ENCODE peak calls at places on chromosomes 11 and 22, in four cellular contexts. F is K562, R is GM12878, U is HepG2. L is an unnamed sample.

GRCh38 chr22:50523806-50524663 is 1.4 kb downstream of the SCO2 start:
- DNase-seq in F (no peak), R (no peak), U (no peak), L (peak)

GRCh38 chr11:110349109-110349996 is 52.9 kb upstream of the RDX start:
- DNase-seq in F (no peak), R (peak), U (no peak), L (no peak)

GRCh38 chr11:32305460-32305859 is 129.9 kb downstream of the WT1 start:
- DNase-seq in F (no peak), R (no peak), U (no peak), L (no peak)

GRCh38 chr11:120182790-120183491 is 27.9 kb upstream of the OAF start:
- DNase-seq in F (peak), R (no peak), U (peak), L (no peak)

GRCh38 chr22:49296561-49296960 is 531.1 kb downstream of the BRD1 start:
- DNase-seq in F (no peak), R (no peak), U (no peak), L (no peak)

GRCh38 chr11:75349540-75350116 is 1.8 kb downstream of the ARRB1 start:
- DNase-seq in F (peak), R (no peak), U (no peak), L (no peak)

GRCh38 chr22:49363526-49364230 is 464.0 kb downstream of the BRD1 start:
- DNase-seq in F (no peak), R (no peak), U (no peak), L (peak)

GRCh38 chr11:120759046-120759445 is 247.5 kb downstream of the GRIK4 start:
- DNase-seq in F (no peak), R (no peak), U (no peak), L (no peak)

GRCh38 chr22:27463121-27463520 is 338.4 kb downstream of the MN1 start:
- DNase-seq in F (no peak), R (no peak), U (no peak), L (no peak)

GRCh38 chr22:29202231-29203192 is 3.2 kb upstream of the EMID1 start:
- DNase-seq in F (peak), R (peak), U (peak), L (peak)

GRCh38 chr11:81579339-81579738 is 1154.3 kb downstream of the FAM181B start:
- DNase-seq in F (no peak), R (no peak), U (no peak), L (no peak)

GRCh38 chr11:87589082-87589481 is 551.3 kb downstream of the TMEM135 start:
- DNase-seq in F (no peak), R (no peak), U (no peak), L (no peak)

GRCh38 chr11:78419327-78419726 is 1.7 kb upstream of the GAB2 start:
- DNase-seq in F (no peak), R (no peak), U (no peak), L (no peak)

DNA sequence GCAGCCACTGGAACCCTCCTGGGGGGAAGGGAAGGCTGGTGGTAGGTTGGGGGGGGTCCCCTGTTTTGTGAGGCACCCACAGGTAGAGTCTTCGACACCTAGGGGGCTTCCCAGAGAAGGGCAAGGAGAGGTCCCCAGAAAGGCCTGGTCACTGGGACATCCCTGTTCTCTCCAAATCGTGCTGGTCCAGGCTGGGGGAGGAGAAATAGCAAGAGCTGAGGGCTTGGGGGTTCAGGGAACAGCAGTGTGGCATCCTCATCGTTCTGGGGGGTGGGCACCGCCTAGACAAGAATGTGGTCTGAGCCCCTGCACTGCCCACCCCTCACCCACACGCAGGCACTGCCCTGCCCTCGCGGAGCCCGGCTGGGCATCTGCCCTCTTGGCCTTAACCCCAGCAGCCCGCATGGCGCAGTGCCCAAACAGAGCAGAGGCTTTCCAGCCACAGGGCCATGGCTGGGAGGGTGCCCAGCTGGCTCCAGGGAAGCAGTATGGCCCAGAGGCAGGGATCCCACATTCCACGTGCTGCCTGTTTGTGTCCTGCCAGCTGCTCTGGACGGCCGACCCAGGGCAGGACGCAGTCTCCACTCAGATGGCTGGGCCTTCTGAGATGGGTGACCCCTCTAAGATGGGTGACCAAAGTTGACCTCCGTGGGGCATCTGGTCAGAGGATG is 14.5 kb downstream of the SCARF2 start:
- DNase-seq in F (no peak), R (no peak), U (no peak), L (peak)
- TF ChIP-seq NFIC in F (no peak), R (no peak), U (no peak), L (peak)

GRCh38 chr22:39958916-39959639 is 1.1 kb upstream of the TMA7B start:
- DNase-seq in F (peak), R (no peak), U (no peak), L (no peak)

GRCh38 chr22:39962071-39962470 is 1.9 kb downstream of the TMA7B start:
- DNase-seq in F (no peak), R (no peak), U (no peak), L (no peak)

GRCh38 chr22:39959640-39960447 is at the start of gene TMA7B:
- DNase-seq in F (peak), R (no peak), U (no peak), L (peak)

GRCh38 chr22:39958009-39958711 is 2.0 kb upstream of the TMA7B start:
- DNase-seq in F (no peak), R (no peak), U (no peak), L (no peak)

GRCh38 chr22:39960791-39961746 is 872 bp downstream of the TMA7B start:
- DNase-seq in F (peak), R (peak), U (no peak), L (no peak)
- TF ChIP-seq NFIC in F (peak), R (peak), U (no peak), L (no peak)

DNA sequence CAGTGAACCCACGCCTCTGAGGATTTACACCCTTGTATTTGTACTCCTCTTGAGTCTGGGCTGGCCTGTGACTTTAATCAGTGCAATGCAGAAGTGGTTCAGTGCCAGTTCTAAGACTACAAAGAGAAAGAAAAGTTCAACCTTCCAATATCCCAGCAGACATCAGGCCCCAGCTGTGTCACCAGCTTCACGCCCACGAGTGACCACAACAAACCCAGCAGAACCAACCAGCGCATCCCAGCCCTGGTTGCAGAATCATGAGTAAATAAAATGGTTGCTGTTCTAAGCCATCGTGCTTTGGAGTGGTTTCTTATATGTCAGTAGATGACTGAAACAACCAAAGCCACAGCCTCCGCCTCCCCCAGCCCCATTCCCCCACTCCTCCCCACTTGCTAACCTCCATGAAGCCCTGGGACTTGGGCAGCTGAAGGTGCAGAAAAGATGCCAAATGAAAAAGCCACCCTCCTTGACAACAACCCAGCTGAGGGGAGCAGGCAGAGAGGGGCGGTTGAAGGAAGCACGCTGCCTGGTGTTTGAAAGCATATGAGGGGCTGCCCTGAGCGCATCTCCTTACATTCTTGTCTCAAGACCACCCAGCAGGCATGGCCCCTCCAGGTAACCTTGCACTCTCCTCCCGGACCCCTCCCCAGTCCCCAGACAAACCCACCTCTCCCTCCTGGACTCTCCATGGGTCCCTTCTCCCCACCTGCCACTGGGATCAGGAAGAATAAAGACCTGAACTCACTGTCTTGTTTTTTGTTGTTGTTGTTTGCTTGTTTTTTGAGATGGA is 20.9 kb downstream of the TSKU start:
- DNase-seq in F (no peak), R (no peak), U (no peak), L (no peak)
- TF ChIP-seq NFIC in F (no peak), R (no peak), U (no peak), L (no peak)

DNA sequence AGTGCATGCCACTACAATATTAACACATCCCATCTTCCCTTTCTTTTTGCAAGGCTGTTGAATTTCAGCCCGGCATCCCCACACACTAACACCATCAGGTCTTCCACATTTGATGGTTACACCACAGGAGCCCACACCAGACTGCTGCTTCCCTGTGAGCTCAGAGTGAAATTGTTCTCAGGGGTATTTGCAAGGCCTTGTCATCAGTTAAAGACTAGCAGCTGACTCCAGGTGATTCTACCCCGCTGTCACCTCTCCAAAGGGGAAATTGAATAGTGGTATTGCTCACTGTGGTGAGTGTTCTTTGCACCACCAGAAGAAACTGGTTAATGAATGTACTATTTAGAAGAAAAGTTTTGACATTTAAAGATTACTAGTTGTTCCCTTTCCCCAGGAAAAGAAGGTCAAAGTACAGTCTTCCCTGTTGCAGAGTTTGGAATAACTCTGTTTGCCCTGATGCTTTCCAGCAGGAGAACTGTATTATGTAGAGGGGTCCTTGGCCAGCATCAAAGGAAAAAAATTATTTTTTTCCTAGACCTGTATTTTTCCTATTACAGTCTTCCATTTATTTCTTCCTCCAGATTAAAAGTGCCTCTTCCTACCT is 41.9 kb downstream of the BID start:
- DNase-seq in F (no peak), R (no peak), U (no peak), L (no peak)
- TF ChIP-seq NFIC in F (no peak), R (no peak), U (no peak), L (no peak)

GRCh38 chr11:130582176-130582575 is 133.7 kb downstream of the ADAMTS15 start:
- DNase-seq in F (no peak), R (no peak), U (no peak), L (no peak)

GRCh38 chr11:130581631-130582030 is 133.2 kb downstream of the ADAMTS15 start:
- DNase-seq in F (no peak), R (no peak), U (no peak), L (no peak)

GRCh38 chr11:130576146-130576545 is 127.7 kb downstream of the ADAMTS15 start:
- DNase-seq in F (no peak), R (no peak), U (no peak), L (no peak)

GRCh38 chr11:130580372-130580771 is 131.9 kb downstream of the ADAMTS15 start:
- DNase-seq in F (no peak), R (no peak), U (no peak), L (no peak)

DNA sequence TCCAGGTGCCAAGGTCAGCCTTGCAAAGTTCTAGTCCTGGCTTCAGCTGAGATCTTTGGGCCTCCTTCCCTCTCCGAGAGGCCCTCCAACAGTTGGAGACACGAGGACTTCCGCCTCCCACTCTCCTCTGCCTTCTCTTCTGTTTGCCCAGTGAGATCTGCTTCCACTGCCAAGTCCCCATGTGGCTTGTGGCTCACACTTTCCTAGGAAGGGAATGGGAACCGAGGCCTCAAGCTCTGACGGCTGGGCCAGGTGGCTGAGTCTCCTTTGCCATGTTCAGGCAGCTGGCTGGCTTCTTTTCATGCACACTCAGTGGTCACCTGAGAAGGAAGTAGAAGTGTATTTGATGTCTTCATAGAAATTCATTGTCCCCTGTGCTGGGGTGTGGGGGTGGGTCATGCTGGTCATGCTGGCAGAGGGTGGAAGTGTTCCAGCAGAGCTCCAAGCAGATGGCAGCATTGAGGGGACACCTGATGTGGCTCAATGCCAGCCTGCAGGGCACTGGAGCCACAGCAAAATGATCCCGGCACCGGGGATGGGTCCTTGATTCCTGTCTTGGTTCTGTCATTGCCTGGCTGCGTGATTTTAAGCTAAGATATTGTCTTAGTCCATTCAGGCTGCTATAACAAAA is 130.4 kb downstream of the ADAMTS15 start:
- DNase-seq in F (no peak), R (no peak), U (no peak), L (no peak)
- TF ChIP-seq NFIC in F (no peak), R (no peak), U (no peak), L (no peak)

DNA sequence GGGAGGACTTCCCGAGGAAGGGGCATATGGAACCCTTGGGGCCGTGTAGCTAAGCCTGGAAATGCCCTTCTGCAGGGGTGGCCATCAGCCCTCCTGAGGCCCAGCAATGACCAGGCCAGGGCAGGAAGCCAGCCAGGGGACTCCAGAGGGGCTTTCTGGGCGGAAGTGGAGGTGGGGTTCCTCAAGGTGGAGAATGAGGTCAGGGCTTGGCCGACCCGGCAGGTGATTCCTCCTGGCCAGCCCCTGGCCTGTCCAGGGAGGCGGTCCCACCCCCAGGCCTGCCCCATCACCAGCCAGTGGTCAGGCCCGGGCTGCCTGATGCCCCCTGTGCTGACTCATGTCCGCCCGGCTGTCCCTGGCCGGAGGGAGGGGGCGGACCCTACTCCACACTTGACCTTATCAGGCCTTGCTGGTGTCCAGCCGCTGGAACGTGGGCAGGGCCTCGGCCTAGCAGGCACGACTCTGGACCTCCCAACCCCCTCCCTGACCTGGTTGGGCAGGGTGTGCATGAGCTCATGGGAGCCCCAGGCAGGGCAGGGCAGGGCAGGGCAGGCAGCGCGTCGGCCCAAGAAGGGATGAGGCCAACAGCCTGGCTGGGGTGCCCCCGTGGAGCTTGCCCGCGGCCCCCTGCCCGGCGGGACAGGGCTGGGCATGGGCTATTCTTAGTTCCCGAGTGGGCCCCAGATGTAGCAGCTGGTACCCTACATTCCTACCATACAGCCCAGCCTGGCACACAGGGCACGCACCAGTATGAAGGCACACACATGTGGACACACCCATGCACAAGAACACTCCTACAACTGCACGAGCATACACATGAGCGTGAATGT is 35.9 kb downstream of the RPL3 start:
- DNase-seq in F (peak), R (no peak), U (peak), L (peak)
- TF ChIP-seq NFIC in F (peak), R (no peak), U (no peak), L (no peak)

DNA sequence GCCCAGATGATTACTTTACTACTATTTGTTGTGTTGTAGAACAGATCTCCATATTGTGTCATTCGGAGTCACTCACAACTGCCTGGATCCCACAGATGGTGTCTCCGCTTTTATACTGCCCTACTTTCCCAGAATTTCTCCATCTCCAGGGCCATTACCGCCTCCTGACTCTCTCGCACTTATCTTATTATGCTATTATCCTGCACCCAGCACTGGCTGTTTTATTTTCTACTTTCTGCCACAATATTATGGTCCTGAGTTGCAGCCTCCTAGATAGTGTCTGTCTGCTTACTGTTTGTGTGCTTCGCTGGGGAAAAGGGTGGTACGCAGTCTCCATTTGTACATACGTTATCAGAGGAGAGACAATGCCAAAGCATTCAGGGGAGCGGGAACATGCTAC is 169.4 kb upstream of the BLID start:
- DNase-seq in F (no peak), R (no peak), U (no peak), L (peak)
- TF ChIP-seq NFIC in F (no peak), R (no peak), U (no peak), L (no peak)